ENCODE peak calls at places on chromosomes 1 and 21, in five cellular contexts. T is right lobe of liver, E is aorta, U is AG04450, C is Karpas-422. A is an unnamed sample.

GRCh38 chr21:46392921-46393320 is 65.8 kb upstream of the DIP2A start:
- DNase-seq in T (no peak), E (peak), U (no peak), C (no peak), A (no peak)

GRCh38 chr1:25223471-25223870 is 8.8 kb downstream of the SYF2 start:
- DNase-seq in T (no peak), E (no peak), U (no peak), C (no peak), A (no peak)

GRCh38 chr1:84698718-84699117 is 8.5 kb upstream of the SSX2IP start:
- DNase-seq in T (no peak), E (no peak), U (peak), C (no peak), A (no peak)

GRCh38 chr1:176801553-176802020 is 338.6 kb downstream of the PAPPA2 start:
- DNase-seq in T (no peak), E (no peak), U (no peak), C (no peak), A (no peak)

GRCh38 chr1:21868941-21869454 is 56.9 kb downstream of the LDLRAD2 start:
- DNase-seq in T (no peak), E (no peak), U (no peak), C (no peak), A (peak)

GRCh38 chr1:66998972-66999371 is 55.0 kb downstream of the SLC35D1 start:
- DNase-seq in T (no peak), E (no peak), U (no peak), C (no peak), A (no peak)

GRCh38 chr1:207088731-207089626 is at the start of gene C4BPB:
- DNase-seq in T (peak), E (no peak), U (no peak), C (no peak), A (no peak)

GRCh38 chr1:171257207-171258052 is 9.1 kb downstream of the FMO1 start:
- DNase-seq in T (peak), E (no peak), U (no peak), C (no peak), A (no peak)

GRCh38 chr21:45865106-45865835 is 116.3 kb upstream of the COL6A1 start:
- DNase-seq in T (no peak), E (no peak), U (peak), C (no peak), A (no peak)

GRCh38 chr1:202806845-202807366 is 1.3 kb downstream of the KDM5B start:
- DNase-seq in T (peak), E (peak), U (no peak), C (no peak), A (peak)

GRCh38 chr1:13469343-13469742 is 44.5 kb downstream of the LRRC38 start:
- DNase-seq in T (no peak), E (no peak), U (no peak), C (peak), A (no peak)

GRCh38 chr1:153422450-153423068 is 6.2 kb downstream of the S100A7A start:
- DNase-seq in T (peak), E (peak), U (peak), C (peak), A (peak)

GRCh38 chr1:23210963-23211362 is 6.3 kb downstream of the HTR1D start:
- DNase-seq in T (no peak), E (no peak), U (no peak), C (no peak), A (no peak)

GRCh38 chr1:187476671-187477070 is 647.9 kb downstream of the PLA2G4A start:
- DNase-seq in T (no peak), E (no peak), U (no peak), C (peak), A (no peak)

GRCh38 chr1:3119748-3120524 is 50.9 kb downstream of the PRDM16 start:
- DNase-seq in T (no peak), E (no peak), U (no peak), C (no peak), A (no peak)

GRCh38 chr1:202210370-202210769 is 16.8 kb downstream of the LGR6 start:
- DNase-seq in T (no peak), E (no peak), U (no peak), C (no peak), A (peak)

GRCh38 chr1:203306089-203306969 is 1.0 kb downstream of the BTG2 start:
- DNase-seq in T (peak), E (peak), U (no peak), C (peak), A (peak)

GRCh38 chr1:234871039-234871709 is 257.5 kb downstream of the TOMM20 start:
- DNase-seq in T (no peak), E (no peak), U (no peak), C (no peak), A (no peak)

GRCh38 chr1:113677250-113678158 is 81.8 kb downstream of the PHTF1 start:
- DNase-seq in T (peak), E (no peak), U (peak), C (peak), A (no peak)

GRCh38 chr21:24375201-24375600 is 1232.1 kb downstream of the MRPL39 start:
- DNase-seq in T (no peak), E (peak), U (no peak), C (peak), A (no peak)

GRCh38 chr1:201466492-201466891 is 2.5 kb downstream of the PHLDA3 start:
- DNase-seq in T (no peak), E (no peak), U (no peak), C (no peak), A (no peak)

GRCh38 chr1:98794196-98794886 is 132.8 kb downstream of the SNX7 start:
- DNase-seq in T (no peak), E (no peak), U (peak), C (peak), A (no peak)

GRCh38 chr1:114595602-114596001 is 14.2 kb upstream of the BCAS2 start:
- DNase-seq in T (no peak), E (no peak), U (no peak), C (no peak), A (no peak)

GRCh38 chr1:235588916-235589515 is 60.6 kb downstream of the GNG4 start:
- DNase-seq in T (no peak), E (no peak), U (no peak), C (no peak), A (no peak)

GRCh38 chr1:98386675-98387440 is 274.7 kb upstream of the SNX7 start:
- DNase-seq in T (no peak), E (no peak), U (no peak), C (no peak), A (no peak)

GRCh38 chr1:30379684-30380624 is 343.4 kb downstream of the MATN1 start:
- DNase-seq in T (no peak), E (no peak), U (peak), C (peak), A (no peak)

GRCh38 chr1:165069829-165070228 is 286.7 kb downstream of the LMX1A start:
- DNase-seq in T (no peak), E (no peak), U (no peak), C (no peak), A (no peak)

GRCh38 chr1:165068716-165069115 is 287.8 kb downstream of the LMX1A start:
- DNase-seq in T (no peak), E (no peak), U (no peak), C (no peak), A (no peak)

GRCh38 chr1:165073402-165074007 is 283.0 kb downstream of the LMX1A start:
- DNase-seq in T (no peak), E (no peak), U (peak), C (peak), A (no peak)

GRCh38 chr1:165067829-165068228 is 288.7 kb downstream of the LMX1A start:
- DNase-seq in T (no peak), E (no peak), U (no peak), C (no peak), A (no peak)

GRCh38 chr1:165070675-165071074 is 285.8 kb downstream of the LMX1A start:
- DNase-seq in T (no peak), E (no peak), U (no peak), C (no peak), A (no peak)
- H3K4me3 ChIP-seq in T (no peak), E (no peak), U (no peak), C (no peak), A (no peak)

GRCh38 chr1:237804516-237804915 is 86.2 kb downstream of the ZP4 start:
- DNase-seq in T (no peak), E (no peak), U (no peak), C (no peak), A (no peak)
- H3K4me3 ChIP-seq in T (no peak), E (no peak), U (no peak), C (no peak), A (no peak)

DNA sequence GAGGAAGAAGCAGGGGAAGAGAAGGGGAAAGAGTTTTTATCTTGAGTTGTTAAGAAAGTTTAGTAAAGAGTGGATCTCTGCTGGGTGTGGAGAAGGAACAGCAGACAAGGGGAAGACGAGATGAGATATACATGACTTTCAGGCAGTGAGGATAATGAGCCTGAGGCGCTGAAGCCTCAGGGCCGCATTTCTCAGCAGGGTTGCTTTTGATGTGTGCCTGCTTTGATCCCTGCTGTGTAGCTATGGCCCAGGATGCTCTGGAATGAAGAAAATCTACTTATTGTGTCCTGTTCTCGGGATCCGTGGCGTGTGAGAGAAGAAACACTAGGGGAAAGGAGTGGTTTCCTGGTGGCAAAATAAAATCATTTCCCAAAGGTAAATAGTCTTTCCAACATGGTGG is 15.1 kb upstream of the RPE65 start:
- DNase-seq in T (no peak), E (no peak), U (no peak), C (no peak), A (no peak)
- H3K4me3 ChIP-seq in T (no peak), E (no peak), U (no peak), C (no peak), A (no peak)

GRCh38 chr1:152112101-152112884 is 3.0 kb downstream of the TCHH start:
- DNase-seq in T (no peak), E (peak), U (no peak), C (peak), A (peak)
- H3K4me3 ChIP-seq in T (no peak), E (no peak), U (peak), C (peak), A (peak)

GRCh38 chr1:9361630-9362256 is 69.0 kb downstream of the SPSB1 start:
- DNase-seq in T (no peak), E (no peak), U (no peak), C (no peak), A (no peak)

GRCh38 chr1:9360371-9361064 is 67.8 kb downstream of the SPSB1 start:
- DNase-seq in T (no peak), E (no peak), U (no peak), C (no peak), A (no peak)

GRCh38 chr1:9363061-9363471 is 70.4 kb downstream of the SPSB1 start:
- DNase-seq in T (no peak), E (no peak), U (no peak), C (no peak), A (no peak)

GRCh38 chr1:9359898-9360297 is 67.2 kb downstream of the SPSB1 start:
- DNase-seq in T (no peak), E (no peak), U (no peak), C (no peak), A (no peak)

DNA sequence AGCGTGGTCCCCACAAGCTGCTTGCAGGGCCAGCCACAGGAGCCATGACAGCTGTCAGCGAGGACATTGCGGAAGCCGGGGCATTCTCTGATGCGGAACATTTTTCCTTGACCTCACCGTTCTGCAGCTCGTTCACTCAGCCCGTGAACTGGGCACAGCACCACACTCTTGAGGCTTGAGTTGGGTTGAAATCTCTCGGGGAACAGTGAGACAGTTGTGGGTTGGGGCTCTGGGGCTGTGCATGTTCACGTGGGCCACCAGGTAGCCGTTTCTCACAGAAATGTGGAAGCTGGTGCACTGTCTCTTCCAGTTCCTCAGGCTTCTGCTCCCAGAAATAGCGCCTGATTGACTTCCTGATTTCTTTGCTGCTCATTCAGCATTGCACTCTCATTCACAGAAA is 69.8 kb downstream of the SPSB1 start:
- DNase-seq in T (no peak), E (no peak), U (no peak), C (no peak), A (no peak)
- H3K4me3 ChIP-seq in T (no peak), E (no peak), U (no peak), C (no peak), A (no peak)

A was measured in left lung.